ENCODE peak calls at places on chromosomes 16 and 17, in seven cellular contexts. C is HEK293T, M is HT-29, W is NCI-H1417 treated with DMSO at 0.1 percent for 48 hours, V is A172, A is transverse colon, E is endodermal cell. B is an unnamed sample.

GRCh38 chr16:84374160-84374489 is 5.8 kb downstream of the ATP2C2 start:
- DNase-seq in V (no peak), W (no peak), C (no peak), E (no peak), M (no peak), A (no peak), B (no peak)

GRCh38 chr17:7858487-7858832 is 657 bp downstream of the CYB5D1 start:
- DNase-seq in W (no peak), A (peak; percentile 53), C (peak; percentile 57), V (no peak), M (peak; percentile 38), E (peak; percentile 91), B (peak; percentile 61)

GRCh38 chr16:83887564-83887963 is 11.4 kb upstream of the MLYCD start:
- DNase-seq in A (no peak), V (no peak), W (no peak), E (no peak), C (no peak), M (no peak), B (no peak)

GRCh38 chr16:75238853-75239371 is 12.5 kb downstream of the BCAR1 start:
- DNase-seq in C (no peak), A (no peak), W (no peak), M (no peak), V (peak; percentile 71), E (no peak), B (no peak)

GRCh38 chr16:85935957-85936760 is 37.2 kb downstream of the IRF8 start:
- DNase-seq in E (no peak), C (no peak), A (peak; percentile 46), W (no peak), V (peak; percentile 38), M (no peak), B (no peak)

GRCh38 chr17:18258356-18259038 is at the start of gene FLII:
- DNase-seq in V (peak; percentile 25), C (peak; percentile 58), M (peak; percentile 40), W (no peak), A (peak; percentile 71), E (peak; percentile 90), B (no peak)

GRCh38 chr16:12907670-12908233 is 6.4 kb downstream of the SHISA9 start:
- DNase-seq in W (no peak), M (no peak), A (no peak), E (peak; percentile 80), C (no peak), V (peak; percentile 51), B (no peak)

GRCh38 chr16:75204410-75204758 is 2.6 kb downstream of the CTRB2 start:
- DNase-seq in A (no peak), M (no peak), E (no peak), W (no peak), C (no peak), V (no peak), B (no peak)

GRCh38 chr16:88593489-88593888 is 23.3 kb downstream of the ZC3H18 start:
- DNase-seq in V (no peak), M (no peak), E (no peak), W (no peak), C (no peak), A (no peak), B (no peak)

GRCh38 chr17:75340636-75341035 is 51.4 kb upstream of the SLC25A19 start:
- DNase-seq in A (no peak), V (no peak), C (no peak), M (no peak), W (no peak), E (no peak), B (no peak)

GRCh38 chr16:76784530-76784929 is 406.5 kb upstream of the MON1B start:
- DNase-seq in M (no peak), A (no peak), E (no peak), W (no peak), V (no peak), C (no peak), B (no peak)

B was measured in HAP-1.